ENCODE peak calls at places on chromosome 4, in six cellular contexts. D, G, V, M, A and O are unnamed samples.

GRCh38 chr4:86306816-86307215 is 53.0 kb downstream of the MAPK10 start:
- DNase-seq in V (no peak), D (no peak), A (no peak), M (peak), G (no peak), O (no peak)

GRCh38 chr4:78720994-78721677 is 55.0 kb upstream of the BMP2K start:
- DNase-seq in A (peak), V (no peak), G (no peak), M (no peak), D (no peak), O (no peak)

GRCh38 chr4:5988086-5988845 is 30.0 kb downstream of the C4orf50 start:
- DNase-seq in V (no peak), A (no peak), M (no peak), D (peak), G (no peak), O (no peak)

GRCh38 chr4:917992-918391 is 14.1 kb downstream of the GAK start:
- DNase-seq in D (no peak), M (no peak), G (no peak), A (no peak), V (no peak), O (no peak)

GRCh38 chr4:144592264-144592663 is 53.7 kb upstream of the HHIP start:
- DNase-seq in D (no peak), A (no peak), V (no peak), M (no peak), G (no peak), O (no peak)

GRCh38 chr4:105399535-105400161 is 74.2 kb downstream of the PPA2 start:
- DNase-seq in V (no peak), M (peak), A (no peak), D (peak), G (no peak), O (no peak)

GRCh38 chr4:150781108-150781663 is 199.2 kb downstream of the MAB21L2 start:
- DNase-seq in V (no peak), A (peak), D (no peak), G (no peak), M (no peak), O (no peak)

GRCh38 chr4:185017964-185018772 is at the start of gene HELT:
- DNase-seq in D (no peak), G (peak), A (no peak), V (no peak), M (no peak), O (peak)

GRCh38 chr4:113636877-113637276 is 124.7 kb downstream of the CAMK2D start:
- DNase-seq in M (peak), G (no peak), V (no peak), A (no peak), D (peak), O (no peak)